ENCODE peak calls at places on chromosomes 11 and 22, in seven cellular contexts. One of them, this sample, is unnamed.
A peak's percentile ranks its signal among the peaks of the same experiment; 100 is the strongest.

GRCh38 chr11:32034680-32035079 is 56.2 kb upstream of the RCN1 start:
- DNase-seq in AG08395: no peak
- DNase-seq in cerebellar cortex: no peak
- DNase-seq in Kasumi-1: no peak
- DNase-seq in frontal cortex: no peak
- DNase-seq in EH: peak; percentile 72
- DNase-seq in epithelial cell of prostate: no peak
- DNase-seq in this sample: peak; percentile 67

GRCh38 chr11:128501576-128502549 is 85.5 kb downstream of the ETS1 start:
- DNase-seq in AG08395: peak; percentile 56
- DNase-seq in cerebellar cortex: peak; percentile 17
- DNase-seq in Kasumi-1: no peak
- DNase-seq in frontal cortex: peak; percentile 41
- DNase-seq in EH: peak; percentile 93
- DNase-seq in epithelial cell of prostate: no peak
- DNase-seq in this sample: peak; percentile 95

GRCh38 chr11:64057890-64058289 is 22.2 kb downstream of the FLRT1 start:
- DNase-seq in AG08395: no peak
- DNase-seq in cerebellar cortex: no peak
- DNase-seq in Kasumi-1: no peak
- DNase-seq in frontal cortex: no peak
- DNase-seq in EH: no peak
- DNase-seq in epithelial cell of prostate: no peak
- DNase-seq in this sample: no peak

GRCh38 chr22:22346401-22347107 is 102.0 kb downstream of the VPREB1 start:
- DNase-seq in AG08395: no peak
- DNase-seq in cerebellar cortex: no peak
- DNase-seq in Kasumi-1: no peak
- DNase-seq in frontal cortex: no peak
- DNase-seq in EH: no peak
- DNase-seq in epithelial cell of prostate: no peak
- DNase-seq in this sample: no peak

GRCh38 chr22:34998921-34999320 is 67.0 kb upstream of the ISX start:
- DNase-seq in AG08395: no peak
- DNase-seq in cerebellar cortex: no peak
- DNase-seq in Kasumi-1: no peak
- DNase-seq in frontal cortex: no peak
- DNase-seq in EH: no peak
- DNase-seq in epithelial cell of prostate: no peak
- DNase-seq in this sample: no peak

GRCh38 chr11:111225871-111226270 is 19.7 kb upstream of the POU2AF2 start:
- DNase-seq in AG08395: no peak
- DNase-seq in cerebellar cortex: peak; percentile 81
- DNase-seq in Kasumi-1: no peak
- DNase-seq in frontal cortex: no peak
- DNase-seq in EH: no peak
- DNase-seq in epithelial cell of prostate: no peak
- DNase-seq in this sample: no peak

GRCh38 chr22:19621372-19622060 is 92.8 kb upstream of the SEPTIN5 start:
- DNase-seq in AG08395: no peak
- DNase-seq in cerebellar cortex: no peak
- DNase-seq in Kasumi-1: no peak
- DNase-seq in frontal cortex: no peak
- DNase-seq in EH: no peak
- DNase-seq in epithelial cell of prostate: no peak
- DNase-seq in this sample: no peak

GRCh38 chr22:24421428-24421931 is 5.9 kb upstream of the ADORA2A start:
- DNase-seq in AG08395: no peak
- DNase-seq in cerebellar cortex: peak; percentile 38
- DNase-seq in Kasumi-1: no peak
- DNase-seq in frontal cortex: no peak
- DNase-seq in EH: no peak
- DNase-seq in epithelial cell of prostate: no peak
- DNase-seq in this sample: no peak

GRCh38 chr11:94734563-94735275 is 33.4 kb upstream of the AMOTL1 start:
- DNase-seq in AG08395: no peak
- DNase-seq in cerebellar cortex: no peak
- DNase-seq in Kasumi-1: peak; percentile 27
- DNase-seq in frontal cortex: no peak
- DNase-seq in EH: no peak
- DNase-seq in epithelial cell of prostate: no peak
- DNase-seq in this sample: no peak

GRCh38 chr22:49992921-49993648 is 19.5 kb downstream of the IL17REL start:
- DNase-seq in AG08395: peak; percentile 78
- DNase-seq in cerebellar cortex: no peak
- DNase-seq in Kasumi-1: peak; percentile 73
- DNase-seq in frontal cortex: peak; percentile 80
- DNase-seq in EH: peak; percentile 68
- DNase-seq in epithelial cell of prostate: no peak
- DNase-seq in this sample: no peak

GRCh38 chr11:62708423-62709261 is 1.2 kb downstream of the GNG3 start:
- DNase-seq in AG08395: no peak
- DNase-seq in cerebellar cortex: no peak
- DNase-seq in Kasumi-1: no peak
- DNase-seq in frontal cortex: no peak
- DNase-seq in EH: no peak
- DNase-seq in epithelial cell of prostate: no peak
- DNase-seq in this sample: no peak

GRCh38 chr11:113114452-113115027 is 153.3 kb downstream of the NCAM1 start:
- DNase-seq in AG08395: peak; percentile 69
- DNase-seq in cerebellar cortex: peak; percentile 83
- DNase-seq in Kasumi-1: peak; percentile 2
- DNase-seq in frontal cortex: peak; percentile 4
- DNase-seq in EH: peak; percentile 43
- DNase-seq in epithelial cell of prostate: no peak
- DNase-seq in this sample: peak; percentile 27

GRCh38 chr11:11476499-11476898 is 123.4 kb upstream of the CSNK2A3 start:
- DNase-seq in AG08395: no peak
- DNase-seq in cerebellar cortex: no peak
- DNase-seq in Kasumi-1: no peak
- DNase-seq in frontal cortex: no peak
- DNase-seq in EH: no peak
- DNase-seq in epithelial cell of prostate: no peak
- DNase-seq in this sample: no peak

GRCh38 chr11:76824980-76825725 is 35.6 kb upstream of the ACER3 start:
- DNase-seq in AG08395: peak; percentile 71
- DNase-seq in cerebellar cortex: no peak
- DNase-seq in Kasumi-1: no peak
- DNase-seq in frontal cortex: no peak
- DNase-seq in EH: peak; percentile 71
- DNase-seq in epithelial cell of prostate: peak; percentile 61
- DNase-seq in this sample: no peak

GRCh38 chr11:91104237-91104636 is 881.4 kb upstream of the CHORDC1 start:
- DNase-seq in AG08395: no peak
- DNase-seq in cerebellar cortex: no peak
- DNase-seq in Kasumi-1: no peak
- DNase-seq in frontal cortex: no peak
- DNase-seq in EH: peak; percentile 69
- DNase-seq in epithelial cell of prostate: no peak
- DNase-seq in this sample: peak; percentile 72

GRCh38 chr11:24593332-24593731 is 96.5 kb downstream of the LUZP2 start:
- DNase-seq in AG08395: no peak
- DNase-seq in cerebellar cortex: no peak
- DNase-seq in Kasumi-1: no peak
- DNase-seq in frontal cortex: no peak
- DNase-seq in EH: no peak
- DNase-seq in epithelial cell of prostate: no peak
- DNase-seq in this sample: no peak

GRCh38 chr11:115670538-115671200 is 166.5 kb upstream of the CADM1 start:
- DNase-seq in AG08395: no peak
- DNase-seq in cerebellar cortex: no peak
- DNase-seq in Kasumi-1: no peak
- DNase-seq in frontal cortex: no peak
- DNase-seq in EH: no peak
- DNase-seq in epithelial cell of prostate: no peak
- DNase-seq in this sample: no peak

This sample was measured in astrocyte.